ENCODE peak calls at places on chromosomes 5 and 9, in seven cellular contexts. N is right lobe of liver, P is lung, Z is epithelial cell of proximal tubule, Q is foreskin fibroblast, G is cardiac fibroblast, V is brain microvascular endothelial cell. A is an unnamed sample.

GRCh38 chr9:111120526-111120925 is 82.3 kb upstream of the LPAR1 start:
- DNase-seq in P (no peak), N (no peak), Q (peak; percentile 21), V (no peak), Z (no peak), G (no peak), A (no peak)

GRCh38 chr5:73592546-73592945 is 27.0 kb downstream of the UTP15 start:
- DNase-seq in V (no peak), N (no peak), G (peak; percentile 84), Z (no peak), P (no peak), Q (peak; percentile 44), A (peak; percentile 57)

GRCh38 chr5:96339862-96340261 is 93.2 kb downstream of the PCSK1 start:
- DNase-seq in Q (no peak), V (no peak), P (no peak), N (no peak), Z (no peak), G (peak; percentile 44), A (no peak)

GRCh38 chr9:90868555-90868954 is 66.9 kb downstream of the SYK start:
- DNase-seq in Q (no peak), Z (no peak), P (no peak), G (peak; percentile 12), N (no peak), V (no peak), A (no peak)

GRCh38 chr5:76475358-76475757 is 72.3 kb downstream of the IQGAP2 start:
- DNase-seq in N (no peak), G (no peak), P (no peak), Q (no peak), V (no peak), Z (no peak), A (no peak)

GRCh38 chr9:87075537-87075936 is 128.2 kb upstream of the GAS1 start:
- DNase-seq in G (no peak), V (no peak), P (no peak), N (no peak), Q (no peak), Z (no peak), A (no peak)

GRCh38 chr9:116928884-116929283 is 241.8 kb downstream of the TRIM32 start:
- DNase-seq in V (no peak), N (no peak), Z (no peak), P (no peak), G (no peak), Q (no peak), A (no peak)

GRCh38 chr9:108636023-108636422 is 219.8 kb downstream of the ACTL7B start:
- DNase-seq in V (no peak), Z (no peak), Q (no peak), G (no peak), N (no peak), P (no peak), A (no peak)

GRCh38 chr9:97635026-97635425 is 1.4 kb downstream of the NCBP1 start:
- DNase-seq in G (no peak), Z (no peak), V (no peak), Q (no peak), N (no peak), P (no peak), A (no peak)

GRCh38 chr9:97640290-97640689 is 6.7 kb downstream of the NCBP1 start:
- DNase-seq in V (peak; percentile 19), G (no peak), N (no peak), Q (peak; percentile 10), Z (no peak), P (no peak), A (no peak)

GRCh38 chr9:97633859-97634485 is 351 bp downstream of the NCBP1 start:
- DNase-seq in Q (peak; percentile 12), P (no peak), V (no peak), N (no peak), Z (no peak), G (no peak), A (no peak)

GRCh38 chr9:97636903-97637302 is 3.3 kb downstream of the NCBP1 start:
- DNase-seq in Z (no peak), G (no peak), N (no peak), P (no peak), Q (no peak), V (no peak), A (no peak)

DNA sequence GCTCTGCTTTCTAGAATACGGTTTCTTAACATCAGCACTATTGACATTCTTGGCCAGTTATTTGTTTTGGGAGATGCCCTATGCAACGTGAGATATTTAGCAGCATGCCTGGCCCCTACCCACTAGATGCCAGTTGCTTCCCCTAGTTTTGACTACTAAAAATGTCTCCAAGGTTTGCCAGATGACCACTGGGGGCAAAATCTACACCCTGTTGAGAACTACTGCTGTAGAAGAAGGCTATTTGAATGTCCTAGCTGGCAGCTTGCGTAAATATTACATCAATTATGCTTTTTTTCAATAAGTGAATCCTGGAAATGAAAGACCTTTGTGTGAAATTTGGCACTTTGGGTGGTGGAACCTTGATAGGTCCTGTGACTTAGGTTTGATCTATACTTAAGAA is 5.0 kb downstream of the NCBP1 start:
- DNase-seq in Q (peak; percentile 9), V (no peak), N (no peak), Z (no peak), P (no peak), G (peak; percentile 12), A (no peak)
- TF ChIP-seq CTCF in Q (no peak), V (peak; percentile 45), N (no peak), Z (peak; percentile 38), P (no peak), G (peak; percentile 17), A (peak; percentile 21)

GRCh38 chr9:113879318-113879717 is 3.2 kb downstream of the ZNF618 start:
- DNase-seq in Q (no peak), Z (no peak), V (no peak), N (no peak), P (no peak), G (peak; percentile 17), A (peak; percentile 21)
- H3K4me3 ChIP-seq in Q (no peak overlapping the region), Z (no peak overlapping the region), V (no peak overlapping the region), N (no peak overlapping the region), P (no peak overlapping the region), G (no peak overlapping the region), A (no peak overlapping the region)

GRCh38 chr5:136000937-136001336 is 27.9 kb upstream of the TGFBI start:
- DNase-seq in Q (no peak), V (no peak), G (no peak), P (no peak), Z (no peak), N (no peak), A (no peak)

GRCh38 chr5:136001531-136001930 is 27.3 kb upstream of the TGFBI start:
- DNase-seq in V (no peak), P (no peak), Z (no peak), N (no peak), G (no peak), Q (peak; percentile 95), A (peak; percentile 93)

GRCh38 chr5:135999396-136000139 is 29.2 kb upstream of the TGFBI start:
- DNase-seq in N (no peak), Z (no peak), Q (peak; percentile 76), P (no peak), V (peak; percentile 96), G (peak; percentile 88), A (peak; percentile 88)

GRCh38 chr5:135998889-135999288 is 29.9 kb upstream of the TGFBI start:
- DNase-seq in Z (no peak), P (no peak), G (no peak), V (no peak), N (no peak), Q (no peak), A (no peak)

DNA sequence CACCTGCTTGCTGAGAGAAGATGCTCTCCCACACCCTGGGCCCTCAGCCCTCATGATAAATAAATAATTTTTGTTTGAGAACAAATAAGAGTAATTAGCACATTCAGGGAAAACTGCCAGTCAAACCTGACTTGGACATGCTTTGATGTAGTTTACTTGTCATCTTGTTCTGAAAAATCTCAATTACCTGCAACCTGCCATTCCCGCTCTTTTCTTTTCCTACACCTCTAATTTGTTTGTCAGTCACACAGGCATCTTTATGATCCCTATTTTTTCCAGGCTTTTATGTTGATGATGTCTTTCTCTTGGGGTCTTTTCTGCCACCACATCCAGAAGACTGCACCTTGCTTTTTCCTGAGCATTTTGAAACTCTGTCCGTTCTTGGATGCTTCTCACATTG is 28.6 kb upstream of the TGFBI start:
- DNase-seq in Q (no peak), Z (no peak), V (no peak), P (no peak), G (no peak), N (no peak), A (no peak)
- TF ChIP-seq CTCF in Q (no peak), Z (no peak), V (no peak), P (no peak), G (no peak), N (no peak), A (no peak)

DNA sequence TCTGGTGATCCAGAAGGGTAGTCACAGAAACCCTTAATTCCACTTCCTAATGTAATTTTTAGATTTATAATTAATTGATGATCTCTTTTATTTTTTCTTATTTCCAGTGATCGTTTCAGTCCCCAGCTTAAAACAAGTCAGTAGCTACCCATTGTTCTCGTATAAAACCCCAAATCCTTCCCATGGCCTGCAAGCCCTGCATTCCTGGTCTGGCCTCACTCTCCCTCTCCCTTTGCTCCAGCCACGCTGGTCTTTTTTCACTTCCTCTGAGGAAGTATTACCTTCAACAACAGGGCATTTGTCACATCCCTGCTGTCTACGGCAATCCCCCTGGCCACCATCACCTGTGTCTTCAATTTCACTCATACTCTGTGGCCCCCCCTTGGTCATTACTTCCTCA is 44.8 kb downstream of the ACOT12 start:
- DNase-seq in N (no peak), Q (no peak), P (no peak), G (no peak), V (no peak), Z (no peak), A (no peak)
- H3K4me3 ChIP-seq in N (no peak overlapping the region), Q (no peak overlapping the region), P (no peak overlapping the region), G (no peak overlapping the region), V (no peak overlapping the region), Z (no peak overlapping the region), A (no peak overlapping the region)

DNA sequence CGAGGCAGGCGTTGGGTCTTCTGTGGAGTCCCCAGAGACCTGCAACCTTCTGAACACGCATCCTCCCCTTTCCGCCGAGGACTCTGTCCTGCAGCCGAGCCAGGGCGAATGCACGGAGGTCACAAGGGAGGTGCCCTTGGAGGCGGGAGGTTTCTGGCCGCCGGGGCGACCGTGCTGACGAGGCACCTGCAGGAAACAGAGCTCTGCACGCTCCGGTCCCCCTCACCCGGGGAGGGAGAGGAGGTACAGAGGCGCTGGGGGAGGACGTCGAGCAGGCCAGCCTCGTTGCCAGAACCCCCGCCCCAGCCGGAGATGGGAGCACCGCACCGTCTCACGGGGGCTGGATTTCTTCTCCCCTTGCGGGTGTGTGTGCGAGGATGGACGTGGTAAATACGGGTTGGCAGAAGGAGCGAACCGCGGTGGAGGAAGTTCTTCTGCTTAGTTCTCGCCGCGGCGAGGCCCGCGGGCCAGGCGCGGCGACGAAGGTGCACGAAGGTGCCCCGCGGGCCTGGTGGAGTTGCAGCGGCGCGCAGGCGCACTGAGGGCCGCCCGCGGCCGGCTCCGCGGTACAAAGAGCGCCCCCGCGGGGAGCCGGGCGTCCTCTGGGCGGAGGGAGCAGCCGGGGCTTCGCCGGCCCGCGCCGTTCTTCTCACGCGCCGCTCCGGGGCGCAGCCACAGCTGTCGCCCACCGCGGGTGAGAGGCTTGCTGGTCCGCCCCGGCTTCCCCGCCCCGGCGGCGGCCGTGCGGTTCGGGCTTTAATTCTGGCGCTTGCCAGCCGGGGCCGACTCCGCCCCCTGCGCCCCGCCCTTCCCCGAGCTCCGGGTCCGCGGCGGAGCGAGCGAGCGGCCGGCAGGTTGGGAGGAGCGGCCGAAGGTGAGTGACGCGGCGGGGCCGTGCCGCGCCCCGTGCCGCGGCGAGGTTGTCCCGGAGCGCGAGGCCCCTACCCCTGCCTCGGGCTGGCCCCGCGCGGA is 289.5 kb downstream of the DOCK8 start:
- DNase-seq in G (peak; percentile 30), N (peak; percentile 76), Z (no peak), P (peak; percentile 78), V (peak; percentile 2), Q (peak; percentile 72), A (peak; percentile 29)
- TF ChIP-seq CTCF in G (no peak), N (no peak), Z (peak; percentile 31), P (peak; percentile 7), V (peak; percentile 12), Q (no peak), A (no peak)

GRCh38 chr5:125834438-125835147 is 588.6 kb upstream of the GRAMD2B start:
- DNase-seq in P (no peak), V (no peak), Z (no peak), Q (no peak), N (no peak), G (no peak), A (no peak)
- H3K4me3 ChIP-seq in P (no peak overlapping the region), V (no peak overlapping the region), Z (no peak overlapping the region), Q (no peak overlapping the region), N (no peak overlapping the region), G (no peak overlapping the region), A (no peak overlapping the region)

A was measured in fibroblast of mammary gland.